ENCODE peak calls at places on chromosomes 11 and 22, in seven cellular contexts. P, T, L, C, G, N and X are unnamed samples.

GRCh38 chr22:30245985-30246901 is at the start of gene LIF:
- DNase-seq in T (peak), C (peak), P (no peak), G (no peak), L (no peak), N (no peak), X (no peak)

GRCh38 chr22:37659066-37659896 is 758 bp downstream of the PDXP start:
- DNase-seq in P (no peak), N (no peak), T (no peak), L (peak), C (no peak), G (no peak), X (peak)

GRCh38 chr22:32558681-32559355 is 84.2 kb downstream of the FBXO7 start:
- DNase-seq in N (peak), G (peak), L (no peak), C (peak), T (no peak), P (peak), X (no peak)

GRCh38 chr11:59426361-59427067 is at the start of gene OR5A2:
- DNase-seq in T (peak), P (no peak), L (no peak), G (no peak), N (no peak), C (no peak), X (no peak)

GRCh38 chr22:38872172-38872830 is at the start of gene CBX6:
- DNase-seq in P (peak), C (peak), L (peak), T (peak), G (peak), N (peak), X (peak)

GRCh38 chr22:31342389-31343125 is 3.6 kb downstream of the PATZ1 start:
- DNase-seq in T (no peak), G (no peak), C (no peak), L (no peak), N (no peak), P (no peak), X (no peak)

GRCh38 chr22:30832407-30832987 is 136.1 kb downstream of the MORC2 start:
- DNase-seq in C (no peak), T (no peak), N (no peak), G (no peak), L (no peak), P (no peak), X (no peak)

GRCh38 chr22:27597703-27598444 is 203.7 kb downstream of the MN1 start:
- DNase-seq in N (no peak), T (no peak), G (no peak), P (no peak), L (no peak), C (peak), X (no peak)

GRCh38 chr11:82315093-82315492 is 418.6 kb downstream of the FAM181B start:
- DNase-seq in G (no peak), C (peak), T (peak), P (no peak), N (no peak), L (no peak), X (no peak)

GRCh38 chr11:34844466-34845112 is 71.6 kb downstream of the APIP start:
- DNase-seq in N (no peak), T (no peak), G (no peak), C (no peak), P (no peak), L (no peak), X (no peak)

DNA sequence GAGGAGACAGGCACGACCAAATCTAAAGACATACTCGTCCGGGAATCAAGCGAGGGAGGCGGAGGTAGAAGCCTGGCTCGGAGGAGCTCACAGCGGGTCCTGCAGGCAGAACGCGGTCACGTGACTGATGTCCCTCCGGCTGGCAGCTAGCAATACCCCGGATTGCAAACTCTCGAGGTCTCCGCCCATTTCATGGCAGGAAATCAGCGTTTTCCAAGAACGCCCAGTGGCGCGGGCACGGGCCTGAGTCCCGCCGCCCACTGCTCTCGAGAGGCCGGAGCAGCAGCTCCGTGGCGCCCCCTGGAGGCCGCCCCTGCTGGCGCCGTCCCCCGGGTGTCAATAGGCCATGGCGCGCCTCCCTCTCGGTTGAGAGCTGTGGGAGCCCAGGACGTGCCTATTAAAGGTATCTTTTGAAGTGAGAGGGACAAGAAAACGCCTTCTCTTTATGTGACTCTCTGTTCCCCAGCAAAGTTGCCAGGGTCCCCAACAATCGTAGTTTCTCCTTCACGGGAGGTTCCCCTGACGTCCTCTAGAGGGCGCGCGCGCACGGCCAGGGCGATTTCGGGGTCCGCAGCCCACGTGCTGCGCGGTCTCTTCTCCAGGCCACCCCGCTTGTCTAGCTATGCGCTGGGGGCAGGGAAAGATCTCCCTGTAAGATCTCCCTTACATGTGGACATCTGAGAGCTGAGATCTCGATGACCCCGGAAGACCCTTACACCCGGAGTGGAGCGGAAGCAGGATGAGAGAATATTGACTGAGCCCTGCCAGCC is 37.3 kb upstream of the RBFOX2 start:
- DNase-seq in N (peak), P (peak), C (peak), T (peak), G (peak), L (peak), X (peak)
- H3K27ac ChIP-seq in N (peak), P (peak), C (peak), T (no peak), G (peak), L (peak), X (peak)

GRCh38 chr22:24727218-24727851 is 47.2 kb downstream of the PIWIL3 start:
- DNase-seq in T (no peak), C (peak), P (no peak), L (no peak), N (no peak), G (no peak), X (no peak)

GRCh38 chr22:24730864-24731263 is 43.7 kb downstream of the PIWIL3 start:
- DNase-seq in N (no peak), G (no peak), P (no peak), T (no peak), L (no peak), C (no peak), X (no peak)

GRCh38 chr22:24731786-24732185 is 42.7 kb downstream of the PIWIL3 start:
- DNase-seq in P (no peak), T (no peak), N (no peak), G (no peak), L (no peak), C (peak), X (no peak)

GRCh38 chr22:24726848-24727217 is 47.7 kb downstream of the PIWIL3 start:
- DNase-seq in P (no peak), C (no peak), N (no peak), T (no peak), G (no peak), L (no peak), X (no peak)

GRCh38 chr22:24728790-24729637 is 45.5 kb downstream of the PIWIL3 start:
- DNase-seq in N (peak), T (no peak), G (no peak), P (no peak), L (no peak), C (no peak), X (peak)
- H3K27ac ChIP-seq in N (peak), T (no peak), G (no peak), P (peak), L (no peak), C (no peak), X (no peak)

GRCh38 chr22:24170632-24171031 is 10.7 kb upstream of the SUSD2 start:
- DNase-seq in T (no peak), G (no peak), P (no peak), L (no peak), N (no peak), C (no peak), X (no peak)
- H3K27ac ChIP-seq in T (no peak), G (no peak), P (no peak), L (no peak), N (no peak), C (no peak), X (no peak)

GRCh38 chr11:126062679-126063509 is at the start of gene CDON:
- DNase-seq in G (peak), P (peak), C (peak), T (peak), N (peak), L (peak), X (peak)

GRCh38 chr11:126060651-126061220 is 1.9 kb downstream of the CDON start:
- DNase-seq in N (no peak), T (no peak), G (no peak), C (no peak), P (no peak), L (no peak), X (no peak)

GRCh38 chr11:126059238-126059761 is 3.4 kb downstream of the CDON start:
- DNase-seq in N (no peak), L (no peak), G (no peak), T (no peak), P (no peak), C (no peak), X (no peak)

GRCh38 chr11:126063510-126063858 is 818 bp upstream of the CDON start:
- DNase-seq in C (no peak), P (no peak), L (peak), N (no peak), T (no peak), G (no peak), X (no peak)

DNA sequence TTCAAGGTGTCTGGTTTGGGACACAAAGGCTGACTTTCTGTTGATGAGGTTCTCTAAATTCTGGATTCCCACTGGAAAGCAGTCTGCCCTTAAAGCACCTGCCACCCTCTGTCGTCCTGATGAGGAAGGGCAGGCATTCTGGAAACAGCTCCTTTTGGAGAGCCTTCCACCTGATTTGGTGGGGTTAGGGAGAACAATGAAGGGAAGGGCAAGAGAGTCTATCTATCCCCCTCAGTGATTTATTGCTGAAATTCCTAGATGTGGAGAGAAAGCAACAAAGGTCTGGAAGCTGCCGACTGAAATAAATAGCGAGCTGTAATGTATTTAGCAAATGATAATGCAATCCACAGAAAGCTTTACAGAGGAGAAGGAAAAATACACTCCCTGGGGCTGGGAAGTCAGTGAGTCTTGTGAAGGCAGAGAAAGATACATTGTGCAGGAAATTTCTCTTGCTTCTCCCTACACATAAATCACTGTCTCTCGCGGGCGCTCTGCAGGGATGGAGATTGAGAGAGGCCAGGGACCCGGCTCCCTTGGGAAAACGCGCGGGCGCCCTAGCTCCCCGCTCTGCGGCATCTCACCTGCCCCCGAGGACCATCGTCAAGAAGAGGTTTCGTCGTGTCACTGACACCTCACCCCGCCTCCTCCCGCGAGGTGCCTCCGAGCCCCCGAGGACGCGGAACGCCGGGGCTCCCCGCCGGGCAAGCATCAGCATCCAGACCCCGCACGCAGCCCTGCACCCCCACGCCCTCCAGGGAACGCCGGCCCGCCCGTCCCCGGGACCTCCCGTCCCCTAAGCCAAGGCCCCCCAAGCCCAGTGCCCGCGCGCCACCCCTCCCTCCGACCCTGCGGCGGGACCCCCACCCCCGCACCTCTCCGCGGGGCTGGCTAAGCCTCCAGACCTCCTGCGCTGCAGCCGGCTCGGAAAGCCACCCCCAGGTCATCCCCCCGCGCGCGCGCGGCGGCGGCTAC is 673 bp downstream of the CDON start:
- DNase-seq in G (peak), N (peak), T (peak), L (peak), P (peak), C (peak), X (peak)
- H3K27ac ChIP-seq in G (peak), N (no peak), T (no peak), L (peak), P (peak), C (no peak), X (no peak)

DNA sequence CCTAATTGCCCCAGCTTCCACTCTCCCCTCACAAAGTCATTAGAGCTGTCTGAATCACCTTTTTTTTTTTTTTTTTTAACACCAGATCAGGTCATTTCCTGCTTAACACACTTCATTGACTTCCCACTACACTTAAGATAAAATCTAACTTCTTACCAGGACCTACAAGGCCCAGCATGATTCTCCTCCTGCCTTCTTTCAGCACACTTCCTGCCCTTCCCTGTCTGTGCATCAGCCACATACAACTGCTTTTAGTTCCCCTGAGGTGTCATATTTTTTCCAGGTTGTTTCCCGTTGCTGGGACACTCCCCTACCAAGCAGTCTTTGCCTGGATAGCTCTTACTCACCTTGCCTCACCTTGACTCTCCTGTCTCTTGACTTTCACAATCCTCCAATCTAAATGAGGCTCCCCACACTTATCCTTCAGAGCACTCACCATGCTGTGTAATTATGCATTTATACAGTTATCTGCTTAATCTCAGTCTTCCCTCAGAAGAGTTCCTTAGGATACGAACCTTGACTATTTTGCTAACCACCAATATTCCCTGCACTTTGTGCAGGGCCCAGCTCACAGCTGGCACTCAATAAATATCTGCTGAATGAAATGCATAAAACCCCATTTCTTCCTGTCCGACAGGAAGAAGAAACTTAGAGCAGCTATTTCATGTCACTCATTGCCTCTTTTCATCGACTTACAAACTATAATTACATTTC is 96.6 kb upstream of the AKIP1 start:
- DNase-seq in N (no peak), G (peak), P (no peak), T (no peak), C (peak), L (no peak), X (no peak)
- H3K27ac ChIP-seq in N (no peak), G (peak), P (no peak), T (no peak), C (peak), L (no peak), X (no peak)

GRCh38 chr11:12800032-12800671 is 125.9 kb downstream of the TEAD1 start:
- DNase-seq in L (no peak), N (no peak), T (no peak), G (peak), P (no peak), C (peak), X (no peak)
- H3K27ac ChIP-seq in L (no peak), N (peak), T (no peak), G (peak), P (no peak), C (peak), X (no peak)

GRCh38 chr22:41215926-41216325 is 10.8 kb downstream of the L3MBTL2 start:
- DNase-seq in T (no peak), G (no peak), L (no peak), N (peak), C (no peak), P (no peak), X (no peak)
- H3K27ac ChIP-seq in T (no peak), G (no peak), L (no peak), N (peak), C (no peak), P (no peak), X (no peak)

DNA sequence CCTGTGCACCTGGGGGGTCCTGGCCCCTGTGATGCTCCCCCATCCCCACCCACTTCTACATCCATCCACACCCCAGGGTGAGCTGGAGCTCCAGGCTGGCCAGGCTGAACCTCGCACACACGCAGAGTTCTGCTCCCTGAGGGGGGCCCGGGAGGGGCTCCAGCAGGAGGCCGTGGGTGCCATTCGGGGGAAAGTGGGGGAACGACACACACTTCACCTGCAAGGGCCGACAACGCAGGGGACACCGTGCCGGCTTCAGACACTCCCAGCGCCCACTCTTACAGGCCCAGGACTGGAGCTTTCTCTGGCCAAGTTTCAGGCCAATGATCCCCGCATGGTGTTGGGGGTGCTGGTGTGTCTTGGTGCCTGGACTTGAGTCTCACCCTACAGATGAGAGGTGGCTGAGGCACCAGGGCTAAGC is 20.0 kb upstream of the TALDO1 start:
- DNase-seq in T (no peak), P (no peak), L (peak), G (no peak), N (no peak), C (no peak), X (no peak)
- H3K27ac ChIP-seq in T (no peak), P (no peak), L (no peak), G (peak), N (no peak), C (peak), X (no peak)